ENCODE peak calls at places on chromosomes 6 and 20, in four cellular contexts. One of them, this sample, is unnamed.

GRCh38 chr6:52186480-52186879 is 305 bp downstream of the IL17A start:
- DNase-seq in PC-3: no peak
- DNase-seq in epithelial cell of esophagus: no peak
- DNase-seq in EL: no peak
- DNase-seq in this sample: no peak

GRCh38 chr6:69601132-69601531 is 195.7 kb downstream of the LMBRD1 start:
- DNase-seq in EL: no peak
- DNase-seq in PC-3: no peak
- DNase-seq in epithelial cell of esophagus: no peak
- DNase-seq in this sample: no peak

GRCh38 chr6:160038479-160038878 is 69.6 kb downstream of the IGF2R start:
- DNase-seq in EL: no peak
- DNase-seq in epithelial cell of esophagus: no peak
- DNase-seq in PC-3: no peak
- DNase-seq in this sample: no peak

GRCh38 chr6:90415178-90415577 is 118.5 kb upstream of the BACH2 start:
- DNase-seq in epithelial cell of esophagus: no peak
- DNase-seq in EL: no peak
- DNase-seq in PC-3: no peak
- DNase-seq in this sample: no peak

GRCh38 chr20:55135923-55136322 is 660.5 kb downstream of the DOK5 start:
- DNase-seq in EL: no peak
- DNase-seq in PC-3: no peak
- DNase-seq in epithelial cell of esophagus: peak
- DNase-seq in this sample: no peak

GRCh38 chr20:24871429-24872213 is 77.4 kb upstream of the CST7 start:
- DNase-seq in EL: no peak
- DNase-seq in epithelial cell of esophagus: no peak
- DNase-seq in PC-3: no peak
- DNase-seq in this sample: no peak

GRCh38 chr20:23273776-23274175 is 76.8 kb upstream of the NXT1 start:
- DNase-seq in PC-3: no peak
- DNase-seq in EL: no peak
- DNase-seq in epithelial cell of esophagus: no peak
- DNase-seq in this sample: no peak

GRCh38 chr6:55182016-55182650 is 7.8 kb downstream of the HCRTR2 start:
- DNase-seq in epithelial cell of esophagus: peak
- DNase-seq in EL: no peak
- DNase-seq in PC-3: no peak
- DNase-seq in this sample: no peak

GRCh38 chr6:158158748-158159147 is 9.3 kb downstream of the SERAC1 start:
- DNase-seq in PC-3: no peak
- DNase-seq in EL: no peak
- DNase-seq in epithelial cell of esophagus: no peak
- DNase-seq in this sample: no peak

GRCh38 chr6:28658475-28659249 is 133.0 kb downstream of the GPX5 start:
- DNase-seq in EL: peak
- DNase-seq in PC-3: peak
- DNase-seq in epithelial cell of esophagus: no peak
- DNase-seq in this sample: no peak

GRCh38 chr6:56819604-56820003 is 135.3 kb upstream of the BEND6 start:
- DNase-seq in PC-3: no peak
- DNase-seq in epithelial cell of esophagus: no peak
- DNase-seq in EL: no peak
- DNase-seq in this sample: no peak

GRCh38 chr6:5208491-5208890 is 52.3 kb downstream of the LYRM4 start:
- DNase-seq in EL: peak
- DNase-seq in epithelial cell of esophagus: no peak
- DNase-seq in PC-3: no peak
- DNase-seq in this sample: no peak

GRCh38 chr6:117906454-117906904 is 585 bp upstream of the SLC35F1 start:
- DNase-seq in PC-3: peak
- DNase-seq in EL: no peak
- DNase-seq in epithelial cell of esophagus: no peak
- DNase-seq in this sample: no peak

GRCh38 chr20:50724851-50725721 is 6.3 kb upstream of the PARD6B start:
- DNase-seq in epithelial cell of esophagus: peak
- DNase-seq in EL: peak
- DNase-seq in PC-3: peak
- DNase-seq in this sample: no peak

GRCh38 chr6:8041933-8042583 is 22.1 kb downstream of the BLOC1S5 start:
- DNase-seq in PC-3: no peak
- DNase-seq in EL: no peak
- DNase-seq in epithelial cell of esophagus: no peak
- DNase-seq in this sample: no peak

GRCh38 chr6:28522594-28523557 is 2.8 kb upstream of the GPX5 start:
- DNase-seq in epithelial cell of esophagus: no peak
- DNase-seq in EL: no peak
- DNase-seq in PC-3: no peak
- DNase-seq in this sample: no peak

GRCh38 chr6:125191916-125192609 is 38.5 kb downstream of the TPD52L1 start:
- DNase-seq in epithelial cell of esophagus: peak
- DNase-seq in EL: peak
- DNase-seq in PC-3: peak
- DNase-seq in this sample: peak

GRCh38 chr20:20824924-20825584 is 112.6 kb upstream of the RALGAPA2 start:
- DNase-seq in EL: peak
- DNase-seq in PC-3: peak
- DNase-seq in epithelial cell of esophagus: peak
- DNase-seq in this sample: peak

GRCh38 chr20:50629675-50630055 is 61.7 kb downstream of the RIPOR3 start:
- DNase-seq in EL: no peak
- DNase-seq in PC-3: no peak
- DNase-seq in epithelial cell of esophagus: no peak
- DNase-seq in this sample: no peak

GRCh38 chr20:57483287-57484050 is 41.5 kb downstream of the CTCFL start:
- DNase-seq in EL: no peak
- DNase-seq in epithelial cell of esophagus: no peak
- DNase-seq in PC-3: no peak
- DNase-seq in this sample: no peak

GRCh38 chr20:4812641-4813075 is 90.9 kb downstream of the PRND start:
- DNase-seq in PC-3: no peak
- DNase-seq in EL: no peak
- DNase-seq in epithelial cell of esophagus: no peak
- DNase-seq in this sample: no peak

GRCh38 chr6:99711302-99711701 is 104.7 kb downstream of the PRDM13 start:
- DNase-seq in epithelial cell of esophagus: no peak
- DNase-seq in PC-3: no peak
- DNase-seq in EL: no peak
- DNase-seq in this sample: no peak

GRCh38 chr6:64683682-64684081 is 1023.3 kb downstream of the EYS start:
- DNase-seq in EL: no peak
- DNase-seq in PC-3: peak
- DNase-seq in epithelial cell of esophagus: no peak
- DNase-seq in this sample: no peak

GRCh38 chr6:77466055-77467028 is 3.1 kb upstream of the HTR1B start:
- DNase-seq in EL: peak
- DNase-seq in epithelial cell of esophagus: peak
- DNase-seq in PC-3: peak
- DNase-seq in this sample: no peak

GRCh38 chr6:43669050-43669921 is 18.3 kb downstream of the MRPS18A start:
- DNase-seq in EL: peak
- DNase-seq in PC-3: no peak
- DNase-seq in epithelial cell of esophagus: peak
- DNase-seq in this sample: no peak

This sample was measured in GM12891.